ENCODE peak calls at places on chromosomes 6 and 20, in eight cellular contexts. A is colonic mucosa; Z is uterus; T is heart right ventricle; X is foreskin fibroblast; O is MM.1S; W is cardiac fibroblast; I is CD4-positive, alpha-beta T cell. S is an unnamed sample.

GRCh38 chr6:141587482-141588266 is 545.1 kb upstream of the GJE1 start:
- DNase-seq in W (peak; percentile 67), X (peak; percentile 69), A (no peak), Z (no peak), T (no peak), I (no peak), O (no peak), S (no peak)

GRCh38 chr6:89640804-89641203 is 2.3 kb upstream of the LYRM2 start:
- DNase-seq in X (peak; percentile 17), Z (no peak), W (peak; percentile 2), I (no peak), T (no peak), A (no peak), O (no peak), S (no peak)

GRCh38 chr6:141203902-141204575 is 928.7 kb upstream of the GJE1 start:
- DNase-seq in T (no peak), Z (no peak), W (peak; percentile 68), O (no peak), I (no peak), A (no peak), X (peak; percentile 66), S (no peak)

GRCh38 chr6:44494011-44494501 is 106.5 kb downstream of the CDC5L start:
- DNase-seq in O (no peak), T (no peak), Z (no peak), W (peak; percentile 62), A (no peak), X (peak; percentile 69), I (no peak), S (no peak)

GRCh38 chr20:881051-881820 is 34.9 kb downstream of the ANGPT4 start:
- DNase-seq in O (no peak), T (no peak), W (peak; percentile 52), I (no peak), A (no peak), Z (no peak), X (peak; percentile 23), S (peak; percentile 68)

GRCh38 chr6:86152546-86152945 is 509.9 kb upstream of the SYNCRIP start:
- DNase-seq in O (no peak), I (no peak), X (no peak), A (no peak), T (no peak), Z (no peak), W (no peak), S (no peak)

GRCh38 chr6:114735118-114735730 is 392.4 kb upstream of the HS3ST5 start:
- DNase-seq in A (no peak), W (no peak), X (no peak), Z (no peak), T (no peak), O (no peak), I (no peak), S (no peak)

GRCh38 chr6:169158182-169158573 is 95.5 kb downstream of the THBS2 start:
- DNase-seq in Z (peak; percentile 56), X (no peak), T (peak; percentile 70), A (no peak), I (no peak), O (no peak), W (peak; percentile 97), S (no peak)

GRCh38 chr20:51801220-51801991 is 915 bp downstream of the SALL4 start:
- DNase-seq in T (no peak), W (no peak), A (no peak), Z (no peak), I (no peak), X (no peak), O (no peak), S (peak; percentile 9)

GRCh38 chr6:44257007-44257752 is at the start of gene SLC35B2:
- DNase-seq in O (peak; percentile 69), T (peak; percentile 68), I (no peak), Z (peak; percentile 61), X (peak; percentile 67), W (peak; percentile 82), A (peak; percentile 74), S (peak; percentile 72)

DNA sequence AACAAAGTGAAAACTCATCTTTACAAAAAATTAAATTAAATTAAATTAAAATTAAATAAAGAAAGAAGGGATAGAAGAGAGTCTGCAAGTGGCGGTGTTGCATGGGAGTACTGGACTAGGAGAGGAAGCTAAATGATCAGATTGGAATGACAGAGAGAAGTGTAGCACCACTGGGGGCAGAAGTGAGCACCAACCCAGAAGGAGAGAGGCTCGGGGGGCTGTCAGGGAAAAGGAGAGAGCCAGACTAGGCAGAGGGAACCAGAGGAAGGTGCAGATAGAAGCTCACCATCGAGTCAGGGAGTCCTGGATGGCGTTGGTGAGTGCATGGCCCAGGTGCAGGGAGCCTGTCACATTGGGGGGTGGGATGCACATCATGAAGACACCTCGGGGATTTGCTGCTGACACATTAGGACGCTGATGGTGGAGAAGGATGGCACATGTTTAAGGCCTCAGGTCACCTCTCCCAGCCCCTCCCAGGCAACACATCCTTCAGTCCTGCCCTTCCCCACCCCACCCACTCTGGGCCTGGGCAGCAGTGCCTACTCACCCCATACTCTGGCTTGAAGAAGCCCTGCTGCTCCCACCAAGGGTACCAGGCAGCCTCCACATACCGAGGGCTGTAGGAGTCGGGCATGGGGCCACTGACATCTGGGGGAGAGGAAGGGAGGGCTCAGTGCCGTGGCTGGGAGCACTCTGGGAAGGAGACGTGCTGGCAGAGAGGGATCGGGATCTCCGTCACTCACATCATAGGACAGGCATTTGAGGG is 4.0 kb downstream of the VARS1 start:
- DNase-seq in I (no peak), X (no peak), A (no peak), Z (peak; percentile 70), O (no peak), T (peak; percentile 32), W (peak; percentile 63), S (peak; percentile 73)
- TF ChIP-seq CTCF in I (peak; percentile 64), X (peak; percentile 81), A (peak; percentile 38), Z (peak; percentile 43), O (peak; percentile 50), T (peak; percentile 24), W (peak; percentile 68), S (peak; percentile 79)

GRCh38 chr6:14550817-14551216 is 433.2 kb downstream of the CD83 start:
- DNase-seq in T (peak; percentile 48), I (no peak), O (no peak), A (peak; percentile 47), W (peak; percentile 45), X (peak; percentile 14), Z (no peak), S (no peak)

GRCh38 chr6:14553515-14553914 is 435.9 kb downstream of the CD83 start:
- DNase-seq in T (no peak), W (no peak), Z (no peak), X (no peak), A (no peak), O (no peak), I (no peak), S (no peak)

GRCh38 chr6:14550410-14550809 is 432.8 kb downstream of the CD83 start:
- DNase-seq in W (no peak), T (no peak), O (no peak), I (no peak), X (no peak), A (peak; percentile 49), Z (no peak), S (no peak)

GRCh38 chr6:14555804-14556203 is 438.2 kb downstream of the CD83 start:
- DNase-seq in A (peak; percentile 57), T (no peak), I (no peak), X (no peak), W (no peak), Z (no peak), O (no peak), S (no peak)

GRCh38 chr6:14552891-14553290 is 435.3 kb downstream of the CD83 start:
- DNase-seq in Z (no peak), A (no peak), W (no peak), I (no peak), T (no peak), X (no peak), O (no peak), S (no peak)
- TF ChIP-seq CTCF in Z (no peak), A (no peak), W (no peak), I (no peak), T (no peak), X (no peak), O (no peak), S (no peak)

GRCh38 chr6:116267879-116268588 is 11.7 kb downstream of the TSPYL1 start:
- DNase-seq in T (no peak), O (no peak), W (no peak), Z (no peak), I (no peak), X (no peak), A (no peak), S (no peak)

GRCh38 chr6:116268589-116269293 is 11.0 kb downstream of the TSPYL1 start:
- DNase-seq in I (no peak), O (peak; percentile 77), X (peak; percentile 68), Z (no peak), W (peak; percentile 86), T (no peak), A (no peak), S (no peak)

GRCh38 chr6:116266803-116267202 is 12.9 kb downstream of the TSPYL1 start:
- DNase-seq in T (no peak), W (no peak), A (no peak), I (no peak), Z (no peak), X (peak; percentile 51), O (no peak), S (no peak)

GRCh38 chr6:116263353-116263752 is 9.5 kb upstream of the TSPYL4 start:
- DNase-seq in Z (no peak), I (no peak), T (no peak), A (no peak), W (no peak), X (no peak), O (no peak), S (no peak)

DNA sequence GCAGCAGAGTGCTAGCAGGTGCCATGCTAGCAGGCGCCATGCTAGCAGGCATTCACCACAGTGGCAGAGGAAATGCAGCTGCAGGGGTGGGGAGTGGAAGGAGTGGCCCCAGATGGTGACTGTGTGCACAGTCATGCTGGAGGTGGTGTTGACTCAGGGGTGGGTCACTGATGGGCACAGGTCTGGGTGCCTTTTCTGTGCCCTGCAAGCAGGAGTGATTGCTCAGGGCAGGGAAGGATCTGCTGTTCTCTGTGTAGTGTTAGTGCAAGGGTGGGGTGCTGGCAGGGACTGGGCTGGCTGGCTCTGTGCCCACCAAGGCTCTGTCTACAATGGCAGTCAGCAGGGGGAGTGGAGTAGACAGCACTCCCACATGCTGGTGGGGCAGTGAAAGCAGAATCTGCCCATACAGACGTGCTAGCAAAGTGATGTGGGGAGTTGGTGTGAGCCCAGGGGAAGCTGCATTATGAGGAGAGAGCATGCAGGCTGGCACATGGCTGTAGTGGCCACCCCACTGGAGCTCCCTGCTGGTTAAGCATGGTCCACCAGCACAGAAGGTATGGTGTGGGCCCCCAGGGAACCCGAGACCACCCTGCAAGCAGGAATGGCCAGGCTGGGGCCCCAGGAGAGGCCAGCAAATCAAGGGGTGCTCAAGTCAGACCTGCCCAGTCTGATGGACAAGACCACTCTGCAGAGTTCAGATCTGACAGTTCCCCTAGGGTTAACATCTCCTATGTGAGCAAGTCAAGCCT is 11.4 kb upstream of the TSPYL4 start:
- DNase-seq in I (no peak), O (no peak), A (peak; percentile 56), X (peak; percentile 53), Z (no peak), W (peak; percentile 36), T (no peak), S (no peak)
- TF ChIP-seq CTCF in I (no peak), O (no peak), A (no peak), X (no peak), Z (no peak), W (no peak), T (no peak), S (no peak)

DNA sequence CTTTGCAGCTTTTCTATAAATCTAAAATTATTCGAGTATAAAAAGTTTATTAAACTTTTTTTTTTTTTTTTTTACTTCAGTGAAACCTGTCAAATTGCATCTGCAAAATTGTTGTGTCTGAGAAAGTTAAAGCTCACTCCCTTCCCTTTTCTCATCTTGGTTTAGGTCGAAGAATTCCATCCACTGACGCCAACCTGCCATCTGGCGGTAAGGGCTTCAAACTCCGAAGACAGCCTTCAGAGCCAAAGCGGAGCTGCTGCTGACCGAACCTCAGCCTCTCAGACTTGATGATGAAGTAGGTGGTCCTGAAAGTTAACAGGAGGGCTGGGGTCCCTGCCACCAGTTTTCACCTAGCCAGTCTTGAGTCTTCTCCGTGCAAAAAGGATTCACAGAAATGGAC is 29.6 kb upstream of the VAPB start:
- DNase-seq in A (no peak), T (no peak), Z (no peak), X (no peak), I (no peak), O (no peak), W (peak; percentile 43), S (no peak)
- TF ChIP-seq CTCF in A (no peak), T (no peak), Z (no peak), X (no peak), I (no peak), O (no peak), W (peak; percentile 41), S (no peak)

S was measured in activated CD8-positive, alpha-beta T cell treated with anti-CD3 and anti-CD28 coated beads for 36 hours.